ENCODE peak calls at places on chromosomes 1 and 21, in seven cellular contexts. O is mesendoderm; Z is Karpas-422; G is neural progenitor cell; W is effector memory CD4-positive, alpha-beta T cell; C is IMR-90; Y is thoracic aorta. M is an unnamed sample.

GRCh38 chr1:18199462-18199861 is 91.9 kb downstream of the IGSF21 start:
- DNase-seq in O (peak), Z (no peak), G (peak), W (no peak), C (no peak), Y (no peak), M (no peak)

GRCh38 chr1:109895720-109896504 is 14.7 kb upstream of the CSF1 start:
- DNase-seq in O (no peak), Z (no peak), G (no peak), W (no peak), C (peak), Y (no peak), M (no peak)

GRCh38 chr1:156319664-156320063 is 18.4 kb downstream of the CCT3 start:
- DNase-seq in O (peak), Z (peak), G (no peak), W (no peak), C (peak), Y (no peak), M (no peak)

GRCh38 chr1:38209986-38210385 is 163.4 kb upstream of the POU3F1 start:
- DNase-seq in O (no peak), Z (no peak), G (no peak), W (no peak), C (no peak), Y (no peak), M (no peak)

GRCh38 chr1:29136463-29136915 is 12.8 kb upstream of the TMEM200B start:
- DNase-seq in O (peak), Z (no peak), G (no peak), W (no peak), C (peak), Y (no peak), M (no peak)

GRCh38 chr21:43195131-43196021 is 26.6 kb downstream of the CRYAA start:
- DNase-seq in O (no peak), Z (no peak), G (no peak), W (no peak), C (no peak), Y (no peak), M (no peak)

GRCh38 chr1:6270432-6270831 is 9.5 kb upstream of the GPR153 start:
- DNase-seq in O (no peak), Z (no peak), G (no peak), W (no peak), C (no peak), Y (no peak), M (no peak)

GRCh38 chr1:7856345-7856744 is 3.5 kb upstream of the UTS2 start:
- DNase-seq in O (peak), Z (peak), G (peak), W (no peak), C (no peak), Y (no peak), M (no peak)

GRCh38 chr21:44421901-44422840 is 33.1 kb upstream of the LRRC3 start:
- DNase-seq in O (no peak), Z (no peak), G (no peak), W (no peak), C (no peak), Y (no peak), M (no peak)

GRCh38 chr1:183101841-183102276 is 78.6 kb downstream of the LAMC1 start:
- DNase-seq in O (no peak), Z (no peak), G (peak), W (no peak), C (no peak), Y (no peak), M (no peak)

GRCh38 chr1:160006312-160006940 is 25.4 kb downstream of the PIGM start:
- DNase-seq in O (peak), Z (peak), G (peak), W (peak), C (peak), Y (no peak), M (no peak)

GRCh38 chr1:116133696-116134095 is 22.5 kb downstream of the MAB21L3 start:
- DNase-seq in O (no peak), Z (no peak), G (no peak), W (no peak), C (no peak), Y (no peak), M (no peak)

GRCh38 chr1:246214708-246215504 is 292.2 kb downstream of the SMYD3 start:
- DNase-seq in O (no peak), Z (peak), G (no peak), W (no peak), C (peak), Y (no peak), M (peak)

GRCh38 chr1:58895559-58896135 is 111.8 kb upstream of the JUN start:
- DNase-seq in O (no peak), Z (no peak), G (no peak), W (no peak), C (peak), Y (no peak), M (no peak)

GRCh38 chr1:16009030-16009460 is 5.0 kb downstream of the SRARP start:
- DNase-seq in O (peak), Z (peak), G (peak), W (peak), C (peak), Y (peak), M (no peak)

GRCh38 chr1:169012416-169012815 is 94.1 kb upstream of the ATP1B1 start:
- DNase-seq in O (no peak), Z (no peak), G (no peak), W (no peak), C (no peak), Y (no peak), M (no peak)

GRCh38 chr1:4778056-4778455 is 123.6 kb downstream of the AJAP1 start:
- DNase-seq in O (peak), Z (no peak), G (peak), W (no peak), C (no peak), Y (no peak), M (no peak)

GRCh38 chr1:201488817-201489581 is 17.9 kb downstream of the CSRP1 start:
- DNase-seq in O (no peak), Z (no peak), G (no peak), W (no peak), C (peak), Y (no peak), M (no peak)

GRCh38 chr1:67158401-67158800 is 7.9 kb upstream of the IL23R start:
- DNase-seq in O (peak), Z (no peak), G (no peak), W (no peak), C (no peak), Y (no peak), M (no peak)

GRCh38 chr1:19688041-19688842 is 23.6 kb downstream of the HTR6 start:
- DNase-seq in O (no peak), Z (no peak), G (no peak), W (peak), C (no peak), Y (no peak), M (no peak)

GRCh38 chr1:151287767-151288500 is 5.8 kb downstream of the ZNF687 start:
- DNase-seq in O (no peak), Z (no peak), G (no peak), W (no peak), C (no peak), Y (no peak), M (no peak)

GRCh38 chr1:209880051-209880450 is 52.3 kb downstream of the UTP25 start:
- DNase-seq in O (no peak), Z (no peak), G (no peak), W (no peak), C (no peak), Y (no peak), M (no peak)
- H3K27ac ChIP-seq in O (no peak), Z (no peak), G (no peak), W (no peak), C (no peak), Y (no peak), M (peak)

DNA sequence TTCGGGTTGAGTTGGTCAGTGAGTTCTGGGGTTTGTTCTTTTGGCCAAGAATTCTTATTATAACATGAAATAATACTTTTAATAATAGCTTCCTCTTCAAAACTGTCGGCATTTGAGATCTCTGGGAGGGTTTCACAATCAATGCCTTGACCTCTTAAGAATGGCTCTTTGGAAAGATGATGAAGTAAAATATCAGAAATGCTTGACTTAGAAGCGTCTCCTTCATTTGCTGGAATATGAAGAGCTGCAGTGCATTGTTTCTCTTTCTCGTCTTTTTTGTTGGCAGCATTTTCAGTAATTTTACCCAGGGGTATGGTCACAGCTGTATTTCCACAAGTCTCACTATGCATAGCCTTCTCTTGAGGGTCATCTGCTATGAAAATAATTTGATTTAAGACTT is 4.8 kb downstream of the AKNAD1 start:
- DNase-seq in O (no peak), Z (no peak), G (no peak), W (no peak), C (no peak), Y (no peak), M (no peak)
- H3K27ac ChIP-seq in O (no peak), Z (no peak), G (no peak), W (no peak), C (no peak), Y (no peak), M (no peak)

GRCh38 chr1:233621923-233622322 is 8.0 kb downstream of the KCNK1 start:
- DNase-seq in O (no peak), Z (no peak), G (no peak), W (no peak), C (no peak), Y (no peak), M (no peak)

GRCh38 chr1:233627376-233627775 is 13.5 kb downstream of the KCNK1 start:
- DNase-seq in O (peak), Z (no peak), G (no peak), W (no peak), C (no peak), Y (no peak), M (no peak)

GRCh38 chr1:233625087-233625486 is 11.2 kb downstream of the KCNK1 start:
- DNase-seq in O (no peak), Z (no peak), G (no peak), W (no peak), C (no peak), Y (no peak), M (no peak)

GRCh38 chr1:233625510-233625981 is 11.6 kb downstream of the KCNK1 start:
- DNase-seq in O (no peak), Z (no peak), G (no peak), W (no peak), C (no peak), Y (no peak), M (no peak)

GRCh38 chr1:233624289-233624688 is 10.4 kb downstream of the KCNK1 start:
- DNase-seq in O (no peak), Z (no peak), G (no peak), W (no peak), C (no peak), Y (no peak), M (no peak)
- H3K27ac ChIP-seq in O (no peak), Z (no peak), G (no peak), W (no peak), C (no peak), Y (no peak), M (no peak)

GRCh38 chr1:206584265-206584648 is 28.0 kb downstream of the EIF2D start:
- DNase-seq in O (no peak), Z (no peak), G (no peak), W (no peak), C (no peak), Y (no peak), M (no peak)

GRCh38 chr1:206583461-206584264 is 28.6 kb downstream of the EIF2D start:
- DNase-seq in O (peak), Z (peak), G (peak), W (peak), C (peak), Y (peak), M (no peak)

GRCh38 chr1:206581571-206581981 is 30.7 kb downstream of the EIF2D start:
- DNase-seq in O (no peak), Z (no peak), G (no peak), W (peak), C (no peak), Y (no peak), M (no peak)

GRCh38 chr1:206580438-206581113 is 31.7 kb downstream of the EIF2D start:
- DNase-seq in O (no peak), Z (no peak), G (no peak), W (no peak), C (no peak), Y (no peak), M (no peak)

GRCh38 chr1:206582537-206583460 is 29.5 kb downstream of the EIF2D start:
- DNase-seq in O (no peak), Z (no peak), G (no peak), W (no peak), C (no peak), Y (no peak), M (no peak)
- H3K27ac ChIP-seq in O (no peak), Z (no peak), G (no peak), W (peak), C (no peak), Y (no peak), M (no peak)

DNA sequence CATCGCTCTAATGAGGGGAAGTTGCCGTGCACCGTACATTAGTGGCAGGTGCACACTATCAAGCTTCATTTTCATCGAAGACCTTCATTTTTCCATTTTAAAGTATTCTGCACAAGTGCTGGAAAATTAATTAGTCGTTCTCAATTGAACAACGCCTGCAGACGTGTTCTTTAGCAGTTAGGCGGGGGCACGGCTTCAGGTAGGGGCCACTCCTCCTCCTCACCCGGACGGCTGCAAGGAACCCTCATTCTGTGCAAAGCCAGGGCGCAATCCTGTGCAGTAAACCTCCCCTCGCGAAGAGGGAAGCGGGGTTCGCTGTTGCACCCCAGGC is 39.7 kb upstream of the NFIA start:
- DNase-seq in O (no peak), Z (no peak), G (no peak), W (no peak), C (no peak), Y (no peak), M (no peak)
- H3K27ac ChIP-seq in O (no peak), Z (no peak), G (no peak), W (no peak), C (no peak), Y (peak), M (no peak)

M was measured in epithelial cell of prostate.